ENCODE peak calls at places on chromosomes 12 and 14, in seven cellular contexts. K is progenitor cell of endocrine pancreas, G is cardiac muscle cell, E is GM12865, A is prostate gland, R is tibial nerve, L is GM12864. V is an unnamed sample.

GRCh38 chr12:124828264-124829007 is 35.2 kb downstream of the SCARB1 start:
- DNase-seq in K (no peak), G (peak), E (no peak), A (peak), R (no peak), L (no peak), V (no peak)

GRCh38 chr14:106228541-106229158 is 702.3 kb downstream of the TMEM121 start:
- DNase-seq in K (no peak), G (no peak), E (no peak), A (no peak), R (no peak), L (no peak), V (no peak)

GRCh38 chr14:103512701-103513611 is 9.7 kb downstream of the CKB start:
- DNase-seq in K (no peak), G (no peak), E (no peak), A (peak), R (no peak), L (no peak), V (no peak)

GRCh38 chr14:99055816-99056215 is 216.2 kb downstream of the BCL11B start:
- DNase-seq in K (no peak), G (no peak), E (peak), A (no peak), R (no peak), L (no peak), V (no peak)

GRCh38 chr14:73242274-73242960 is 5.1 kb downstream of the PAPLN start:
- DNase-seq in K (no peak), G (peak), E (peak), A (no peak), R (no peak), L (peak), V (no peak)

GRCh38 chr12:94872671-94873367 is 130.7 kb downstream of the NDUFA12 start:
- DNase-seq in K (no peak), G (no peak), E (peak), A (peak), R (no peak), L (no peak), V (no peak)

GRCh38 chr14:35821546-35822411 is 4.4 kb upstream of the BRMS1L start:
- DNase-seq in K (no peak), G (peak), E (peak), A (no peak), R (no peak), L (no peak), V (no peak)

GRCh38 chr12:6169107-6169440 is 31.1 kb upstream of the CD9 start:
- DNase-seq in K (no peak), G (no peak), E (no peak), A (no peak), R (no peak), L (no peak), V (no peak)

GRCh38 chr14:103880986-103881926 is 33.9 kb upstream of the PPP1R13B start:
- DNase-seq in K (no peak), G (no peak), E (no peak), A (no peak), R (no peak), L (no peak), V (no peak)

GRCh38 chr14:92280554-92281262 is 42.3 kb upstream of the SLC24A4 start:
- DNase-seq in K (no peak), G (no peak), E (peak), A (no peak), R (no peak), L (no peak), V (no peak)

GRCh38 chr12:56635539-56636117 is 5.5 kb upstream of the BAZ2A start:
- DNase-seq in K (no peak), G (no peak), E (peak), A (no peak), R (no peak), L (no peak), V (no peak)

GRCh38 chr14:72555609-72556000 is 338.3 kb downstream of the DPF3 start:
- DNase-seq in K (no peak), G (no peak), E (no peak), A (peak), R (no peak), L (no peak), V (no peak)

GRCh38 chr14:92520102-92520651 is 6.6 kb downstream of the RIN3 start:
- DNase-seq in K (no peak), G (no peak), E (peak), A (no peak), R (no peak), L (no peak), V (no peak)

GRCh38 chr12:130916251-130916911 is 37.3 kb upstream of the ADGRD1 start:
- DNase-seq in K (peak), G (peak), E (peak), A (no peak), R (no peak), L (peak), V (peak)

GRCh38 chr12:125786143-125786542 is 720.9 kb downstream of the AACS start:
- DNase-seq in K (no peak), G (no peak), E (no peak), A (no peak), R (no peak), L (no peak), V (no peak)

GRCh38 chr14:57871487-57872080 is 5.7 kb upstream of the SLC35F4 start:
- DNase-seq in K (peak), G (peak), E (peak), A (no peak), R (no peak), L (peak), V (no peak)

GRCh38 chr14:91186515-91187066 is 57.9 kb downstream of the GPR68 start:
- DNase-seq in K (no peak), G (no peak), E (no peak), A (no peak), R (no peak), L (no peak), V (no peak)

GRCh38 chr12:94203796-94204195 is 55.4 kb downstream of the PLXNC1 start:
- DNase-seq in K (no peak), G (no peak), E (no peak), A (no peak), R (no peak), L (no peak), V (no peak)

GRCh38 chr14:94412671-94413638 is 24.6 kb upstream of the SERPINA1 start:
- DNase-seq in K (no peak), G (peak), E (peak), A (no peak), R (no peak), L (no peak), V (no peak)

GRCh38 chr12:3168775-3169221 is 91.6 kb downstream of the TSPAN9 start:
- DNase-seq in K (no peak), G (peak), E (no peak), A (peak), R (no peak), L (no peak), V (peak)

GRCh38 chr14:34301107-34301734 is 160.8 kb downstream of the SPTSSA start:
- DNase-seq in K (no peak), G (peak), E (peak), A (no peak), R (no peak), L (no peak), V (no peak)

GRCh38 chr14:64755661-64756265 is 51.5 kb downstream of the PLEKHG3 start:
- DNase-seq in K (no peak), G (no peak), E (peak), A (no peak), R (no peak), L (no peak), V (no peak)

GRCh38 chr14:99378782-99379214 is 101.9 kb downstream of the SETD3 start:
- DNase-seq in K (no peak), G (peak), E (no peak), A (no peak), R (no peak), L (no peak), V (no peak)

GRCh38 chr12:131499160-131499863 is 211.6 kb upstream of the SFSWAP start:
- DNase-seq in K (no peak), G (no peak), E (no peak), A (no peak), R (no peak), L (peak), V (no peak)

GRCh38 chr14:95072310-95072709 is 85.0 kb downstream of the DICER1 start:
- DNase-seq in K (no peak), G (no peak), E (no peak), A (no peak), R (no peak), L (no peak), V (no peak)

GRCh38 chr14:104724981-104725771 is 1.1 kb downstream of the ADSS1 start:
- DNase-seq in K (no peak), G (peak), E (no peak), A (no peak), R (no peak), L (no peak), V (peak)

GRCh38 chr14:30610719-30611388 is 11.3 kb upstream of the SCFD1 start:
- DNase-seq in K (no peak), G (peak), E (peak), A (peak), R (no peak), L (no peak), V (no peak)

GRCh38 chr14:89451229-89451628 is 34.2 kb upstream of the FOXN3 start:
- DNase-seq in K (no peak), G (no peak), E (no peak), A (no peak), R (no peak), L (no peak), V (no peak)

GRCh38 chr14:93970589-93970966 is 5.8 kb downstream of the ASB2 start:
- DNase-seq in K (no peak), G (no peak), E (peak), A (no peak), R (no peak), L (no peak), V (no peak)

GRCh38 chr14:44961151-44961729 is 507 bp downstream of the KLHL28 start:
- DNase-seq in K (no peak), G (peak), E (peak), A (peak), R (no peak), L (no peak), V (peak)

GRCh38 chr14:104298458-104298857 is 160.1 kb downstream of the KIF26A start:
- DNase-seq in K (no peak), G (no peak), E (no peak), A (no peak), R (no peak), L (no peak), V (no peak)

GRCh38 chr14:99425272-99425681 is 55.4 kb downstream of the SETD3 start:
- DNase-seq in K (no peak), G (no peak), E (no peak), A (no peak), R (no peak), L (no peak), V (no peak)

GRCh38 chr12:26338574-26339572 is 143.5 kb downstream of the SSPN start:
- DNase-seq in K (no peak), G (peak), E (no peak), A (no peak), R (no peak), L (no peak), V (no peak)

GRCh38 chr12:58927112-58927511 is 6.8 kb upstream of the LRIG3 start:
- DNase-seq in K (no peak), G (no peak), E (no peak), A (no peak), R (no peak), L (no peak), V (no peak)
- TF ChIP-seq CTCF in K (no peak), G (no peak), E (no peak), A (no peak), R (no peak), L (no peak), V (no peak)

GRCh38 chr12:49865782-49866135 is 22.9 kb upstream of the BCDIN3D start:
- DNase-seq in K (no peak), G (no peak), E (no peak), A (no peak), R (no peak), L (no peak), V (no peak)

GRCh38 chr12:49868449-49868848 is 25.5 kb upstream of the BCDIN3D start:
- DNase-seq in K (no peak), G (no peak), E (no peak), A (no peak), R (no peak), L (no peak), V (no peak)

GRCh38 chr12:49867580-49868341 is 24.9 kb upstream of the BCDIN3D start:
- DNase-seq in K (no peak), G (peak), E (no peak), A (no peak), R (no peak), L (no peak), V (no peak)

GRCh38 chr12:49865109-49865781 is 22.3 kb upstream of the BCDIN3D start:
- DNase-seq in K (no peak), G (no peak), E (no peak), A (no peak), R (no peak), L (no peak), V (no peak)

GRCh38 chr12:49866859-49867579 is 24.1 kb upstream of the BCDIN3D start:
- DNase-seq in K (peak), G (peak), E (peak), A (peak), R (peak), L (no peak), V (peak)
- TF ChIP-seq CTCF in K (peak), G (peak), E (peak), A (peak), R (peak), L (peak), V (peak)

GRCh38 chr12:388547-389137 is 478 bp downstream of the KDM5A start:
- DNase-seq in K (no peak), G (peak), E (peak), A (no peak), R (no peak), L (peak), V (peak)

GRCh38 chr12:386651-387050 is 2.5 kb downstream of the KDM5A start:
- DNase-seq in K (no peak), G (peak), E (no peak), A (no peak), R (no peak), L (no peak), V (no peak)

GRCh38 chr12:388012-388411 is 1.1 kb downstream of the KDM5A start:
- DNase-seq in K (no peak), G (no peak), E (no peak), A (no peak), R (no peak), L (no peak), V (no peak)

DNA sequence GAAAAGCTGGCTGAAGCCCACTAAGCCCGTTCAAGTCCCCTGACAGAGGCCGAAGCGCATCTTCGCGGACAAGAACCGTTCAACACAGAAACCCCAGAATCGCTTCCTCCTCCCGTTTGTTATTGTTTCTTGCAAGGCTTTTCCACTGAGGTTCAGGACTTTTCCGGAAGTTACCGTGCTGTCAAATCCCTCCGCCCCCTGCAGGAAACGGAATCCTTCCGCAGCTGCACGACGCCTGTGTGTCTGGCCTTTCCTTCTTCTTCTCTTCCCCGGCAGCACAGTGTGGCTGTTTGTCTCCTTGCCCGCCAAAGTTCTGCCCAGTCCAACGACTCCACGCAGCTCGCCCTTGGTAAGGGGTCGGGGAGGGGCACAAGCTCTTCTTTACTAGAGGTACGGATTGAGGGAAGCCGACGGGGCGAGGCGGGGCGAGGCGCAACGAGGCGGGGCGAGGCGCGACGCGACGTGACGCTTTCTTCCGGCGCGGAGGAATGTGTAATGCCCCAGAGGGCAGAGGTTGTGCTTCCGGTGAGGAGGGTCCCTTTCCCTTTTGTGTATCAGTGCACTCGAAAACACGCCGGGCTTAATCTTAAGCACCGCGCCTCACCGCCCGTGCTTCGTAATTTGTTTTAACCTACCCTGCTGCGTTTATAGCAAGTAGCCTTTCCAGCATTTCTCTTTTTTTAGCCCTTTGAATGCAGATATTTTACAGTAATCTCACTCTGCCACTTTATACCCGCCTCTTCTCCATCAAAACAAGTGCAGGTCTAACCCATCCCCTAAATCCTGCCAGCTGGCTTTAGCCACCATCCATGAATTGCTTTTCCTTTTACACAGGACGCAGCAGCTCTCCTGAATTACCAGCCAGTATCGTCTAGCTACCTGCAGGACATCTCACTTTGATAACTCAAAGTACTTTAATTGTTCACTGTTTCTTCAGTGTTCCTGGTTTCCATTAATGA is at the start of gene KDM5A:
- DNase-seq in K (peak), G (peak), E (peak), A (peak), R (peak), L (peak), V (peak)
- TF ChIP-seq CTCF in K (no peak), G (no peak), E (no peak), A (peak), R (no peak), L (no peak), V (no peak)

DNA sequence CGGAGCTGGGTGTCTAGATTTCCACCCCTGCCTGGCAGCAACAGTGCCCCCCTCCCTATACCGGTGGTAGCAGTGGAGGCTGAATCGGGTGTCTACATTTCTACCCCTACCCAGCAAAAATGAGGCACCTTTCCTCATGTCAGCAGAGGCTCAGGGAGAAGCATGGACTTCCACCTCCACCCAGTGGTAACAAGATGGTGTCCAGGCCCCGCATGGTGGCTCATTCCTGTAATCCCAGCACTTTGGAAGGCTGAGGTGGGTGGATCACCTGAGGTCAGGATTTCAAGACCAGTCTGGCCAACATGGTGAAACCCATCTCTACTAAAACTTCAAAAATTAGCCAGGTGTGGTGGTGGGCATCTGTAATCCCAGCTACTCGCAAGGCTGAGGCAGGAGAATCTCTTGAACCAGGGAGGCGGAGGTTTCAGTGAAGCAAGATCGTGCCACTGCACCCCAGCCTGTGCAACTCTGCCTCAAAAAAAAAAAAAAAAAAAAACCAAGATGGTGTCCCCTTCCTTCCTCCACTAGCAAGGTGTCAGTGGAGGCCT is 35.5 kb upstream of the OR5AU1 start:
- DNase-seq in K (no peak), G (no peak), E (no peak), A (no peak), R (no peak), L (no peak), V (no peak)
- TF ChIP-seq CTCF in K (no peak), G (no peak), E (no peak), A (no peak), R (no peak), L (no peak), V (no peak)

DNA sequence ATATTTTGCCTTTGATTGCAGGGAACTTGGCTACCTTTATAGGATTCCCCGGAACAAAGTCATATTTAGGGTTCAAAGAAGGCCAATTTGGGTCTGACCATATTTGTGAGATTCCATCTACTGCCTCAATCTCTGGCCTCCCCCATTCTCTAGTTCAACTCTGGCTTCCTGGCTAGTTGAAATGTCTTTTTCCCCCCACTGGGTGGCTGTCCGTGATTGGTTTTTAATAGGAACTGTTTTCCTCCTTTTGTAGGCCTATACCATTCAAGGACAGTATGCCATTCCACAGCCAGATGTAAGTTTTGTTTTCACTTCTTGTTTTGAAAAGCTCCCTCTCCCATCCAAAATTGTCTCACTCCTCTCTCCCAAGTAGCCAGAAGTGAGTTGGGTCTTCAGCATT is 13.8 kb downstream of the PCBP2 start:
- DNase-seq in K (no peak), G (no peak), E (no peak), A (no peak), R (no peak), L (no peak), V (no peak)
- TF ChIP-seq CTCF in K (no peak), G (peak), E (no peak), A (no peak), R (no peak), L (no peak), V (no peak)

GRCh38 chr14:28755930-28756895 is 10.4 kb upstream of the FOXG1 start:
- DNase-seq in K (no peak), G (no peak), E (no peak), A (no peak), R (no peak), L (no peak), V (no peak)

GRCh38 chr14:28756896-28757570 is 9.6 kb upstream of the FOXG1 start:
- DNase-seq in K (no peak), G (peak), E (peak), A (no peak), R (no peak), L (peak), V (no peak)

GRCh38 chr14:28755198-28755794 is 11.3 kb upstream of the FOXG1 start:
- DNase-seq in K (no peak), G (no peak), E (no peak), A (no peak), R (no peak), L (no peak), V (no peak)

GRCh38 chr14:28751467-28752058 is 15.0 kb upstream of the FOXG1 start:
- DNase-seq in K (peak), G (peak), E (peak), A (no peak), R (no peak), L (peak), V (no peak)

GRCh38 chr14:28754209-28754985 is 12.2 kb upstream of the FOXG1 start:
- DNase-seq in K (no peak), G (peak), E (peak), A (no peak), R (no peak), L (peak), V (no peak)
- TF ChIP-seq CTCF in K (peak), G (peak), E (peak), A (peak), R (peak), L (peak), V (peak)